ENCODE peak calls at places on chromosomes 4 and X, in five cellular contexts. X, P, S, V and O are unnamed samples.

GRCh38 chr4:10750714-10751113 is 66.1 kb upstream of the CLNK start:
- DNase-seq in X (peak; percentile 74), P (no peak), S (no peak), V (no peak), O (no peak)

GRCh38 chrX:22396408-22396807 is 123.7 kb downstream of the CBLL2 start:
- DNase-seq in X (no peak), P (no peak), S (no peak), V (no peak), O (no peak)

GRCh38 chr4:20944451-20944850 is 244.2 kb downstream of the PACRGL start:
- DNase-seq in X (no peak), P (no peak), S (no peak), V (no peak), O (no peak)

GRCh38 chr4:130077275-130077674 is 981.3 kb downstream of the C4orf33 start:
- DNase-seq in X (no peak), P (no peak), S (peak; percentile 41), V (no peak), O (no peak)

GRCh38 chr4:180134116-180134866 is 2108.9 kb upstream of the TENM3 start:
- DNase-seq in X (no peak), P (no peak), S (no peak), V (no peak), O (no peak)

GRCh38 chr4:122948671-122949070 is 26.3 kb upstream of the NUDT6 start:
- DNase-seq in X (no peak), P (no peak), S (no peak), V (no peak), O (no peak)

GRCh38 chr4:139144161-139144859 is 32.7 kb downstream of the ELF2 start:
- DNase-seq in X (peak; percentile 69), P (no peak), S (peak; percentile 65), V (peak; percentile 73), O (no peak)

GRCh38 chr4:166153539-166153938 is 280.5 kb downstream of the TLL1 start:
- DNase-seq in X (peak; percentile 88), P (no peak), S (no peak), V (no peak), O (no peak)

GRCh38 chr4:55366621-55367020 is 20.6 kb downstream of the SRD5A3 start:
- DNase-seq in X (no peak), P (no peak), S (no peak), V (no peak), O (no peak)

GRCh38 chr4:112029642-112030235 is 115.5 kb upstream of the FAM241A start:
- DNase-seq in X (no peak), P (no peak), S (peak; percentile 15), V (no peak), O (no peak)

GRCh38 chr4:83075696-83076095 is 38.8 kb downstream of the PLAC8 start:
- DNase-seq in X (peak; percentile 72), P (no peak), S (peak; percentile 29), V (no peak), O (no peak)

GRCh38 chr4:6591305-6591704 is 16.3 kb downstream of the MAN2B2 start:
- DNase-seq in X (no peak), P (no peak), S (no peak), V (no peak), O (peak; percentile 44)

GRCh38 chr4:128338634-128339355 is 51.2 kb upstream of the PGRMC2 start:
- DNase-seq in X (peak; percentile 85), P (no peak), S (peak; percentile 38), V (no peak), O (no peak)

GRCh38 chrX:3066555-3066954 is 25.3 kb downstream of the ARSF start:
- DNase-seq in X (peak; percentile 0), P (no peak), S (peak; percentile 18), V (no peak), O (no peak)

GRCh38 chr4:114780205-114780604 is 181.6 kb downstream of the UGT8 start:
- DNase-seq in X (no peak), P (peak; percentile 9), S (peak; percentile 64), V (no peak), O (no peak)

GRCh38 chr4:123340381-123340701 is 56.3 kb upstream of the SPRY1 start:
- DNase-seq in X (peak; percentile 89), P (no peak), S (peak; percentile 93), V (no peak), O (no peak)

GRCh38 chr4:5504486-5504885 is 203.9 kb downstream of the EVC2 start:
- DNase-seq in X (peak; percentile 30), P (no peak), S (peak; percentile 64), V (no peak), O (no peak)

GRCh38 chrX:19097553-19097952 is 24.7 kb downstream of the ADGRG2 start:
- DNase-seq in X (no peak), P (no peak), S (no peak), V (no peak), O (no peak)

GRCh38 chrX:30302957-30303356 is 6.2 kb downstream of the NR0B1 start:
- DNase-seq in X (peak; percentile 33), P (no peak), S (peak; percentile 72), V (no peak), O (no peak)

GRCh38 chrX:22963186-22963585 is 36.6 kb upstream of the DDX53 start:
- DNase-seq in X (no peak), P (no peak), S (no peak), V (no peak), O (no peak)

GRCh38 chr4:145487626-145488025 is 6.0 kb downstream of the SMAD1 start:
- DNase-seq in X (no peak), P (peak; percentile 93), S (no peak), V (no peak), O (peak; percentile 72)

GRCh38 chrX:45172890-45173289 is 27.8 kb downstream of the DIPK2B start:
- DNase-seq in X (peak; percentile 23), P (no peak), S (peak; percentile 82), V (no peak), O (no peak)

GRCh38 chr4:15718959-15719358 is 16.1 kb downstream of the BST1 start:
- DNase-seq in X (no peak), P (no peak), S (no peak), V (no peak), O (no peak)

GRCh38 chrX:106608016-106608415 is 3.8 kb upstream of the RADX start:
- DNase-seq in X (no peak), P (no peak), S (no peak), V (no peak), O (no peak)

GRCh38 chr4:99564921-99565320 is 1.1 kb upstream of the TRMT10A start:
- DNase-seq in X (no peak), P (no peak), S (no peak), V (no peak), O (no peak)

DNA sequence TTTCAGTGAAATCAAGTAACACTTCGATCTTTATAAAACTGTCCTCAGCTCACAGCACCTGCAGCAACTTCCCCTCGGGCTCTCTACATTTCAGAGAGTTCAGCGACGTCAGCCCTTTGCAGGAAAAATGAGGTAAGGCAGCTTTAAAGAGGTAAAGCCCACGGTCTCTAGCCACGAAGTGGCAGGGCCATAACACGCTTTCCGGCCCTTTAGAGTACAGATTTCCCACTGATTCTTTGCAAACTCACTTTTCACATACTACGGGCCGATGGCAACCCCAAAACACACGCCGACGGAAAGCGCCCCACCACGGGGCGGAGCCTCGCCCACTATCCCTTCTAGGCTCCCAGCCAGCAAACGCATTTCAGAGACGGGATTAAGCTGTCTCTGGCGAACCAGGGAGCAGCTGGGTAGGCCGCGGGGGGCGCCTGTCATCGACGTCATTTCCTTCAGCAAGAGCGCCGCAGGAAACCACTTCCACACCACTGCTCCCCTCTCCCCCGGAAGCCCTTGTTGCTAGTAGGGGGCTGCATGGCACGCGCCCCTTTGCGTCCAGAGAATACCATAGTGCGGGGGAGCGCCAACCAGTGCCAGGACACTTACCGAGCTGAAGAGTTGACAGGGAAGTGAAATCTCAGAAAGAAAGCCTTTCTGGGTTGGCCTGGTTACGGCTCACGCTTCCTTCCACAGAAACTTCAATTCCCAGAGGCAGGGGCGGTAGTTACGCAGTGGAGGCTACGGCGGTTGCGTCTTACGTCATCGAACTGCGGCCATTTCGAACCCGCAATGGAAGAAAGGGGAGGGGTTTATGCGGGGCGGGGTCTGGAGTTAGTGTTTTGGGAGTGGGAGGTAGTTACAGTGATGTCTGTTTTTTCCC is at the start of gene TRMT10A:
- DNase-seq in X (peak; percentile 98), P (peak; percentile 97), S (peak; percentile 97), V (peak; percentile 99), O (peak; percentile 91)
- TF ChIP-seq CTCF in X (peak; percentile 0), P (no peak), S (no peak), V (no peak), O (no peak)

GRCh38 chr4:109811707-109812106 is 3.9 kb upstream of the GAR1 start:
- DNase-seq in X (no peak), P (no peak), S (no peak), V (no peak), O (no peak)

GRCh38 chr4:109816082-109816442 is 500 bp downstream of the GAR1 start:
- DNase-seq in X (no peak), P (peak; percentile 13), S (peak; percentile 7), V (peak; percentile 68), O (peak; percentile 13)

GRCh38 chr4:109816894-109817293 is 1.3 kb downstream of the GAR1 start:
- DNase-seq in X (no peak), P (no peak), S (no peak), V (no peak), O (no peak)

GRCh38 chr4:109818268-109818667 is 2.7 kb downstream of the GAR1 start:
- DNase-seq in X (no peak), P (no peak), S (no peak), V (no peak), O (no peak)

DNA sequence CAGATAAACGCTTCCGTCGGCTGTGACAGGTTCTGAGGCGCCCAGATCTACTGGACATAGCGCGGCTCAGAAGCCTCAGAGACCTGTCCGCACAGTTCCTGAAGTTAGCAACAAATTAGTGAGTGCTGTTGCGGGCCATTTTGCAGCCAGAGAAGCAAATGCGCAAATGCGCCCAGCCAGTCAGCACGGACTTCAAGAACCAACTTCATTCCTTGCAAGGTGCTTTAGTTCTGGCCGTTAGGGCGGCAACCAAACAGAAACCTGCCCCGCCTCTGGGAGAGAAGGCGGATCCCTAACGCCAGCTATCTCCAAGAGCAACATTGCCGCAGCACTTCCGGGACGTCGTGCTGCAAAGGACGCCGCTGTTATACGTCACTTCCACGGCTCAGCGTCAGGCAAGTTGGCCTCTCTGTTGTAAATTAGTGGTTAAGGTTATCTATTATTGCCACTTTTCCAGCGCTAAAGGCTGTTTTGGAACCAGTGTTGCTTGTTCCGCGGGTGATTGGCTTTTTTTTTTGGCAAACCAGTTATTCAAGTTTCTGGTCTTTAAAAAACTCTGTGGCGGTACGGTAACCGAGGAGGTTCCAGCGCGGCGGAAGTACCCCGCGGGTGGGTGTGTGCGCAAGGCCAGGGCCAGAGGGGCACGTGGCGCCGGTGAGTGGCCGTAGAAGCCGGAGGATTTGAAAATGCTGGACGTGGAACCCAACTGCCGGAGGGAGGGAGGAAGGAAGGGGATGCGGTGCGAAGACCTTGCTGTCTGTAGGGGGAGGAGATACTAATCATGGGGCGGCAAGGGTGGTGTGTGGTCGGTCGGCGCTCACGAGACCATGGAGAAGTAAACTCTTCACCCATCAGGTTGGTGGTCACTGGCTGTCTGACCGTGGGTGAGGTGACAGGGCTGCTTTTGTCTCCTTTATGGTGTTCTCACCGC is at the start of gene GAR1:
- DNase-seq in X (peak; percentile 90), P (peak; percentile 97), S (peak; percentile 94), V (peak; percentile 94), O (peak; percentile 93)
- TF ChIP-seq CTCF in X (no peak), P (no peak), S (no peak), V (peak; percentile 3), O (no peak)

GRCh38 chr4:70747874-70748273 is 26.1 kb downstream of the RUFY3 start:
- DNase-seq in X (peak; percentile 69), P (no peak), S (peak; percentile 38), V (no peak), O (no peak)
- TF ChIP-seq CTCF in X (no peak), P (no peak), S (no peak), V (no peak), O (no peak)

GRCh38 chrX:154534526-154535322 is 11.9 kb downstream of the G6PD start:
- DNase-seq in X (peak; percentile 84), P (peak; percentile 82), S (peak; percentile 86), V (peak; percentile 93), O (peak; percentile 90)
- TF ChIP-seq CTCF in X (peak; percentile 95), P (peak; percentile 99), S (peak; percentile 100), V (peak; percentile 96), O (peak; percentile 98)